ENCODE peak calls at places on chromosomes 2 and 18, in seven cellular contexts. B is IMR-90, S is trophoblast cell, Y is mesendoderm, U is H1, K is neuronal stem cell, E is H9. M is an unnamed sample.

GRCh38 chr2:190113000-190113399 is 50.5 kb upstream of the MSTN start:
- DNase-seq in B (no peak), U (no peak), K (no peak), S (no peak), E (no peak), Y (no peak), M (no peak)

GRCh38 chr2:47904903-47905453 is 1.3 kb downstream of the FBXO11 start:
- DNase-seq in Y (peak; percentile 53), B (no peak), U (no peak), K (peak; percentile 41), E (no peak), S (no peak), M (no peak)

GRCh38 chr2:109537565-109538221 is 76.1 kb downstream of the SEPTIN10 start:
- DNase-seq in S (no peak), E (no peak), B (peak; percentile 58), K (no peak), Y (no peak), U (no peak), M (no peak)

GRCh38 chr2:100765481-100765880 is 54.5 kb upstream of the NPAS2 start:
- DNase-seq in S (no peak), B (no peak), U (no peak), K (no peak), Y (no peak), E (no peak), M (no peak)

GRCh38 chr2:160469615-160470204 is 23.9 kb downstream of the RBMS1 start:
- DNase-seq in B (no peak), Y (no peak), S (no peak), K (no peak), E (no peak), U (no peak), M (no peak)

GRCh38 chr2:68799615-68800400 is 65.2 kb downstream of the ARHGAP25 start:
- DNase-seq in B (no peak), U (no peak), K (no peak), E (no peak), S (no peak), Y (peak; percentile 38), M (no peak)

GRCh38 chr18:64854112-64854511 is 705.2 kb upstream of the LINC00305 start:
- DNase-seq in B (no peak), U (no peak), E (no peak), K (no peak), Y (no peak), S (no peak), M (no peak)

GRCh38 chr2:176085861-176086771 is 2.4 kb upstream of the EVX2 start:
- DNase-seq in E (peak; percentile 74), Y (peak; percentile 72), S (peak; percentile 27), B (peak; percentile 34), K (no peak), U (no peak), M (no peak)

GRCh38 chr2:142967060-142967459 is 89.6 kb downstream of the KYNU start:
- DNase-seq in E (no peak), B (no peak), S (no peak), U (no peak), Y (no peak), K (no peak), M (no peak)

GRCh38 chr2:163802289-163802688 is 66.5 kb upstream of the FIGN start:
- DNase-seq in Y (no peak), U (no peak), K (no peak), S (peak; percentile 10), E (no peak), B (no peak), M (peak; percentile 11)

GRCh38 chr2:27400348-27401135 is 8.8 kb downstream of the PPM1G start:
- DNase-seq in U (no peak), B (no peak), E (no peak), S (no peak), Y (no peak), K (no peak), M (no peak)

GRCh38 chr2:199186226-199186864 is 271.4 kb downstream of the SATB2 start:
- DNase-seq in U (peak; percentile 25), E (no peak), B (no peak), S (no peak), Y (peak; percentile 8), K (no peak), M (no peak)

GRCh38 chr2:147174824-147175254 is 670.0 kb upstream of the ACVR2A start:
- DNase-seq in K (no peak), E (peak; percentile 43), U (no peak), S (no peak), Y (peak; percentile 30), B (no peak), M (no peak)

GRCh38 chr2:100423631-100424030 is 6.2 kb upstream of the CHST10 start:
- DNase-seq in K (no peak), S (no peak), E (no peak), B (no peak), Y (no peak), U (no peak), M (no peak)

GRCh38 chr2:9528036-9528787 is 27.4 kb downstream of the ADAM17 start:
- DNase-seq in S (no peak), E (no peak), Y (no peak), K (no peak), U (no peak), B (peak; percentile 43), M (no peak)

GRCh38 chr2:28142403-28142802 is 250.3 kb upstream of the FOSL2 start:
- DNase-seq in S (no peak), B (no peak), K (no peak), Y (no peak), U (no peak), E (no peak), M (no peak)

GRCh38 chr2:216163518-216163917 is 54.4 kb downstream of the XRCC5 start:
- DNase-seq in B (peak; percentile 69), Y (no peak), K (no peak), S (no peak), E (no peak), U (no peak), M (peak; percentile 82)

GRCh38 chr2:113818382-113818951 is 62.0 kb upstream of the SLC35F5 start:
- DNase-seq in U (peak; percentile 27), Y (peak; percentile 98), S (peak; percentile 61), E (peak; percentile 61), B (peak; percentile 100), K (peak; percentile 24), M (peak; percentile 99)

GRCh38 chr18:35616664-35617423 is 35.3 kb downstream of the GALNT1 start:
- DNase-seq in U (no peak), B (peak; percentile 92), S (peak; percentile 11), Y (peak; percentile 75), E (no peak), K (no peak), M (peak; percentile 94)

GRCh38 chr2:14220101-14220500 is 412.4 kb upstream of the LRATD1 start:
- DNase-seq in E (no peak), Y (no peak), B (no peak), K (no peak), U (no peak), S (no peak), M (peak; percentile 9)

GRCh38 chr2:39779926-39780325 is 868 bp upstream of the THUMPD2 start:
- DNase-seq in U (no peak), K (no peak), S (no peak), E (no peak), Y (no peak), B (no peak), M (no peak)
- H3K9ac ChIP-seq in U (no peak overlapping the region), K (no peak overlapping the region), S (no peak overlapping the region), E (no peak overlapping the region), Y (no peak overlapping the region), B (no peak overlapping the region), M (peak overlapping the region; percentile 98)

DNA sequence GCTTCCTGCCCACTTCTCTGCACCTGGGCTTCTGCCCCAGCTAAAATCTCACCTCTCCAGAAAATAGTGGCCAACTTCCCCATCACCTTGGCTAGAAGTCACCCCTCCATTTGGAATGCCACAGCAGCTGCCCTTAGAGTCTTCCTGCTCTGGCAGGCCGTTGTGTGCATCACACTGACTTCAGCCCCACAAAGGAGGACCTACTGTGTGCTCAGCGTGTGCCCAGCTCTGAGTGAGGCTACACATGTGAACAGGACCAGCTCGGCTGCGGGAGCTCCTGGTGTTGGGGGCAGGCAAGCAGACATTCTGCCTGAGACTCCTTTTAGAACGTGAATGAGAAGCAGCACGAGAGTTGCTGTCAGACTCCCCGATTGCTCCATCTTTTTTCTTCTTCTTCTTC is 78.7 kb downstream of the AGAP1 start:
- DNase-seq in E (no peak), B (no peak), K (no peak), Y (no peak), U (no peak), S (no peak), M (no peak)
- H3K23ac ChIP-seq in E (no peak overlapping the region), B (no peak overlapping the region), K (peak overlapping the region; percentile 56), Y (no peak overlapping the region), U (no peak overlapping the region), S (no peak overlapping the region), M (no peak overlapping the region)

GRCh38 chr2:54586062-54586982 is 130.2 kb downstream of the SPTBN1 start:
- DNase-seq in K (no peak), Y (no peak), U (no peak), E (no peak), B (peak; percentile 55), S (no peak), M (peak; percentile 57)
- H3K4me1 ChIP-seq in K (peaks cover 6% of the 10 kb centered on the region), Y (peaks cover 15% of the 10 kb centered on the region), U (peaks cover 12% of the 10 kb centered on the region), E (peaks cover 26% of the 10 kb centered on the region), B (peaks cover 11% of the 10 kb centered on the region), S (peaks cover 2% of the 10 kb centered on the region), M (peaks cover 18% of the 10 kb centered on the region)

DNA sequence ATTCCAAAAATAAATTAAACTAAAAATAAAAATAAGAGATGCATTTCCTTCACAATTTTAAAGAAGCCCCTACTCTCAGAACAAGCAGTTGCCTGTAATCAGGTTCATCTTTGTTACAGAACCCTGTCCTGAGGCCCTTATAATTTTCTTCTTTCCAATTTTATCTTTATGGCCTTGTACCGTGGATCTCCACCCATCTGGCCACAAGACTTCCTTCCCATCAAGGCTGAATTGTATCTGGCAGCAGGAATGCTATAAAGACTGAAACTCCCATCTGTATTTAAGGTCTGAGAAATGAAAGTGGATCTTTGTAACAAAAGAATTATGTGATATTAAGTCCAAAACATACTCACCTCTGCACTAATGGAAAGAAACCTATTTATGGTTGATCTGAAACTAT is 91.8 kb downstream of the METTL8 start:
- DNase-seq in Y (no peak), E (no peak), B (no peak), S (no peak), U (no peak), K (no peak), M (no peak)
- H3K9ac ChIP-seq in Y (no peak overlapping the region), E (no peak overlapping the region), B (no peak overlapping the region), S (no peak overlapping the region), U (no peak overlapping the region), K (no peak overlapping the region), M (no peak overlapping the region)

DNA sequence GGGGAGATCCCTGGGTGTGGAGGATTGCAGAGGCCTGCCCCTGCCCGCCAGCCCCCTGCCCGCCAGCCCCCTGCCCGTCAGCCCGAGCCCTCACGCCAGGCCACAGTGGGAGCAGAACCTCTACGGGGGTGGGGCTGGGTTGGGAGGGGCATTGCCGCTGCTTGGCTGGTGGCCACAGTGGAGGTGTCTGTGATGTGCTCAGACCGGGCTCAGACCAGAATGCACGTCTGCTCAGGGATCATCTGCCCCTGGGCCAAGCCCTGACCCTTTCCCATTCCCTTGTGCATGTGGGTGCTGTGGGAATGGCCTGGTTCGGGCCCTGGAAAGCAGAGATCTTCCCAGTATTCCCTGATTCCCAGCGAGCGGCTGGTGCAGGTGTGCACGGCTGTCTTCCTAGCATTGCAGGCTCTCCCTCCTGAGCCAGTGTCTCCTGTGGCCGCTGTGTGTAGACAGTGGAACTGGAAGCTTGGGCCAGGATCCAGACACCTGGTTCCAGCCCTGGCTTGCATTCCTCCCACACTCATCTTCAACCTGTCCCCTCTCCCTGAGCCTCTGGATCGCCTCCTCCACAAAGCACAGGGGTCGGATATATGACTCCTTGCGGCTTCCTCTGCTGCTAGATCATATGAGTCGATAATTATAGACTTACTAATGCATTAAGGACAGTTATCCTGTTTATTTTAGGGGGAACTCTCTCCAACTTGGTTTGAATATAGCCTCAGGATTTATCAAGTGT is 161.5 kb downstream of the LDLRAD4 start:
- DNase-seq in K (no peak), B (no peak), Y (no peak), U (no peak), S (no peak), E (no peak), M (no peak)
- H3K23ac ChIP-seq in K (no peak overlapping the region), B (no peak overlapping the region), Y (no peak overlapping the region), U (no peak overlapping the region), S (no peak overlapping the region), E (no peak overlapping the region), M (no peak overlapping the region)

M was measured in mesenchymal stem cell.